ENCODE peak calls at places on chromosomes 4 and X, in five cellular contexts. O is mesenchymal stem cell; N is Daoy; Q is activated T-helper 1 cell treated with anti-CD3 and anti-CD28 coated beads, Interleukin-12 subunit alpha, Interleukin-12 subunit beta, Interleukin-2, Interleukin-4 antibody, amounts not matched to agents 30 ng/mL and 10 ng/mL and 1 ng/mL, durations not matched to agents 14 hours and 24 hours and 36 hours; C is Calu3. P is an unnamed sample.

GRCh38 chrX:120468825-120469525 is at the start of gene LAMP2:
- DNase-seq in O (peak; percentile 94), C (peak; percentile 88), Q (peak; percentile 75), N (peak; percentile 84), P (peak; percentile 73)

GRCh38 chrX:133972916-133973315 is 12.5 kb downstream of the GPC3 start:
- DNase-seq in C (no peak), Q (no peak), N (no peak), O (no peak), P (no peak)

GRCh38 chr4:37715889-37716402 is 29.8 kb upstream of the RELL1 start:
- DNase-seq in Q (peak; percentile 9), C (peak; percentile 34), N (peak; percentile 59), O (peak; percentile 23), P (peak; percentile 40)

GRCh38 chrX:106999002-106999975 is 723 bp downstream of the MORC4 start:
- DNase-seq in N (peak; percentile 51), Q (peak; percentile 12), C (peak; percentile 61), O (peak; percentile 59), P (peak; percentile 18)

GRCh38 chrX:134469481-134469880 is 9.5 kb downstream of the HPRT1 start:
- DNase-seq in O (peak; percentile 45), N (peak; percentile 22), C (no peak), Q (no peak), P (no peak)

GRCh38 chrX:119871245-119871598 is 311 bp downstream of the RNF113A start:
- DNase-seq in C (no peak), O (no peak), Q (no peak), N (no peak), P (no peak)

GRCh38 chr4:20151436-20151835 is 100.3 kb upstream of the SLIT2 start:
- DNase-seq in Q (no peak), O (no peak), C (no peak), N (no peak), P (no peak)

GRCh38 chrX:133979641-133980230 is 5.7 kb downstream of the GPC3 start:
- DNase-seq in O (no peak), N (no peak), Q (no peak), C (no peak), P (no peak)

GRCh38 chr4:141425124-141425523 is 204.4 kb downstream of the ZNF330 start:
- DNase-seq in Q (no peak), C (no peak), N (no peak), O (peak; percentile 72), P (peak; percentile 64)

GRCh38 chr4:37742149-37742548 is 56.0 kb upstream of the RELL1 start:
- DNase-seq in C (peak; percentile 21), N (peak; percentile 12), Q (no peak), O (no peak), P (peak; percentile 33)

GRCh38 chr4:168769416-168769815 is 240.6 kb downstream of the CBR4 start:
- DNase-seq in Q (no peak), N (no peak), O (peak; percentile 83), C (no peak), P (no peak)

GRCh38 chr4:123043013-123043412 is 120.6 kb upstream of the NUDT6 start:
- DNase-seq in O (peak; percentile 18), Q (no peak), N (no peak), C (no peak), P (no peak)

GRCh38 chr4:8920289-8920965 is 48.8 kb upstream of the HMX1 start:
- DNase-seq in Q (no peak), N (peak; percentile 0), C (no peak), O (no peak), P (no peak)

GRCh38 chrX:136268051-136269048 is 17.1 kb upstream of the MAP7D3 start:
- DNase-seq in O (peak; percentile 47), Q (peak; percentile 21), C (peak; percentile 43), N (peak; percentile 23), P (no peak)

GRCh38 chr4:8319731-8320385 is 50.3 kb downstream of the HTRA3 start:
- DNase-seq in O (no peak), Q (no peak), N (no peak), C (no peak), P (no peak)

GRCh38 chr4:103478729-103479128 is 241.1 kb downstream of the TACR3 start:
- DNase-seq in C (no peak), O (no peak), N (no peak), Q (no peak), P (no peak)

GRCh38 chr4:76485450-76485849 is 50.4 kb downstream of the SHROOM3 start:
- DNase-seq in Q (no peak), N (no peak), C (peak; percentile 27), O (peak; percentile 5), P (peak; percentile 1)

GRCh38 chrX:46791927-46792825 is 33.3 kb upstream of the SLC9A7 start:
- DNase-seq in Q (no peak), N (peak; percentile 94), O (peak; percentile 86), C (peak; percentile 75), P (peak; percentile 90)

GRCh38 chrX:153638041-153638371 is 9.0 kb upstream of the DUSP9 start:
- DNase-seq in O (no peak), Q (no peak), N (no peak), C (no peak), P (no peak)